ENCODE peak calls at places on chromosomes 11 and 22, in eight cellular contexts. P is COR-L47; M is CD4-positive, CD25-positive, alpha-beta regulatory T cell; D is HFFc6; C is ACHN; B is H9; U is right lobe of liver; T is NCI-H1694. X is an unnamed sample.

GRCh38 chr11:123082977-123083376 is 21.0 kb upstream of the HSPA8 start:
- DNase-seq in P (no peak), M (no peak), D (no peak), C (no peak), B (no peak), U (no peak), T (no peak), X (no peak)

GRCh38 chr11:73648629-73649046 is 2.3 kb downstream of the PLEKHB1 start:
- DNase-seq in P (no peak), M (no peak), D (no peak), C (no peak), B (no peak), U (no peak), T (no peak), X (no peak)

GRCh38 chr11:65851083-65851579 is 6.8 kb downstream of the CFL1 start:
- DNase-seq in P (no peak), M (no peak), D (no peak), C (peak), B (peak), U (no peak), T (no peak), X (peak)

GRCh38 chr11:82680252-82680651 is 53.4 kb downstream of the FAM181B start:
- DNase-seq in P (no peak), M (no peak), D (peak), C (no peak), B (no peak), U (no peak), T (no peak), X (peak)

GRCh38 chr22:22403306-22403705 is 105.2 kb downstream of the ZNF280B start:
- DNase-seq in P (no peak), M (no peak), D (no peak), C (no peak), B (no peak), U (no peak), T (no peak), X (no peak)

GRCh38 chr11:28457481-28458145 is 349.4 kb downstream of the METTL15 start:
- DNase-seq in P (no peak), M (no peak), D (no peak), C (no peak), B (no peak), U (no peak), T (no peak), X (no peak)

GRCh38 chr11:68282861-68283230 is 11.1 kb upstream of the C11orf24 start:
- DNase-seq in P (no peak), M (no peak), D (no peak), C (no peak), B (no peak), U (no peak), T (no peak), X (no peak)

GRCh38 chr22:24887260-24887659 is 59.2 kb downstream of the LHFPL7 start:
- DNase-seq in P (no peak), M (no peak), D (no peak), C (no peak), B (no peak), U (no peak), T (no peak), X (no peak)

GRCh38 chr11:126139541-126140091 is 71.8 kb downstream of the RPUSD4 start:
- DNase-seq in P (no peak), M (no peak), D (no peak), C (no peak), B (no peak), U (no peak), T (peak), X (peak)

GRCh38 chr11:39651857-39652461 is 1807.5 kb downstream of the LRRC4C start:
- DNase-seq in P (no peak), M (no peak), D (no peak), C (no peak), B (no peak), U (no peak), T (no peak), X (no peak)

GRCh38 chr11:32366671-32367070 is 68.7 kb downstream of the WT1 start:
- DNase-seq in P (no peak), M (no peak), D (no peak), C (no peak), B (no peak), U (no peak), T (no peak), X (no peak)

X was measured in A673.